ENCODE peak calls at places on chromosomes 2 and 18, in six cellular contexts. One of them, this sample, is unnamed.

GRCh38 chr18:13221821-13222220 is 3.3 kb downstream of the LDLRAD4 start:
- DNase-seq in neural progenitor cell: no peak
- DNase-seq in neuronal stem cell: no peak
- DNase-seq in fibroblast of lung: peak; percentile 75
- DNase-seq in PC-9: no peak
- DNase-seq in keratinocyte: no peak
- DNase-seq in this sample: no peak

GRCh38 chr18:8107426-8107825 is 501.8 kb upstream of the RAB12 start:
- DNase-seq in PC-9: no peak
- DNase-seq in neuronal stem cell: no peak
- DNase-seq in neural progenitor cell: no peak
- DNase-seq in keratinocyte: no peak
- DNase-seq in fibroblast of lung: no peak
- DNase-seq in this sample: peak; percentile 64

GRCh38 chr2:19336781-19337180 is 21.6 kb downstream of the OSR1 start:
- DNase-seq in neural progenitor cell: no peak
- DNase-seq in keratinocyte: no peak
- DNase-seq in fibroblast of lung: no peak
- DNase-seq in neuronal stem cell: no peak
- DNase-seq in PC-9: no peak
- DNase-seq in this sample: no peak

GRCh38 chr2:44946681-44947360 is 5.3 kb downstream of the SIX3 start:
- DNase-seq in PC-9: no peak
- DNase-seq in keratinocyte: no peak
- DNase-seq in fibroblast of lung: no peak
- DNase-seq in neuronal stem cell: no peak
- DNase-seq in neural progenitor cell: no peak
- DNase-seq in this sample: no peak

GRCh38 chr2:175844169-175844568 is 157.9 kb downstream of the LNPK start:
- DNase-seq in neuronal stem cell: no peak
- DNase-seq in keratinocyte: peak; percentile 28
- DNase-seq in fibroblast of lung: peak; percentile 49
- DNase-seq in PC-9: no peak
- DNase-seq in neural progenitor cell: no peak
- DNase-seq in this sample: peak; percentile 65

GRCh38 chr2:241007880-241008710 is 9.7 kb downstream of the SNED1 start:
- DNase-seq in keratinocyte: no peak
- DNase-seq in neural progenitor cell: no peak
- DNase-seq in neuronal stem cell: no peak
- DNase-seq in PC-9: no peak
- DNase-seq in fibroblast of lung: no peak
- DNase-seq in this sample: no peak

GRCh38 chr18:48994044-48994651 is 43.4 kb upstream of the SMAD7 start:
- DNase-seq in PC-9: no peak
- DNase-seq in keratinocyte: no peak
- DNase-seq in neural progenitor cell: no peak
- DNase-seq in neuronal stem cell: no peak
- DNase-seq in fibroblast of lung: peak; percentile 85
- DNase-seq in this sample: no peak

GRCh38 chr2:20224716-20225293 is at the start of gene SDC1:
- DNase-seq in fibroblast of lung: peak; percentile 44
- DNase-seq in PC-9: no peak
- DNase-seq in neuronal stem cell: peak; percentile 55
- DNase-seq in keratinocyte: no peak
- DNase-seq in neural progenitor cell: peak; percentile 84
- DNase-seq in this sample: peak; percentile 77

GRCh38 chr18:506264-506663 is 5.8 kb upstream of the COLEC12 start:
- DNase-seq in neural progenitor cell: no peak
- DNase-seq in neuronal stem cell: no peak
- DNase-seq in fibroblast of lung: no peak
- DNase-seq in PC-9: no peak
- DNase-seq in keratinocyte: no peak
- DNase-seq in this sample: no peak

GRCh38 chr2:211055438-211055837 is 499.0 kb downstream of the CPS1 start:
- DNase-seq in neural progenitor cell: peak; percentile 50
- DNase-seq in PC-9: no peak
- DNase-seq in fibroblast of lung: no peak
- DNase-seq in neuronal stem cell: no peak
- DNase-seq in keratinocyte: no peak
- DNase-seq in this sample: no peak

GRCh38 chr2:64562148-64562784 is 38.1 kb downstream of the AFTPH start:
- DNase-seq in keratinocyte: no peak
- DNase-seq in fibroblast of lung: peak; percentile 43
- DNase-seq in neural progenitor cell: no peak
- DNase-seq in PC-9: no peak
- DNase-seq in neuronal stem cell: no peak
- DNase-seq in this sample: no peak

GRCh38 chr18:34773378-34773777 is 63.3 kb downstream of the DTNA start:
- DNase-seq in neural progenitor cell: no peak
- DNase-seq in fibroblast of lung: no peak
- DNase-seq in keratinocyte: no peak
- DNase-seq in neuronal stem cell: no peak
- DNase-seq in PC-9: no peak
- DNase-seq in this sample: no peak

GRCh38 chr18:74396252-74397204 is 60.6 kb downstream of the DIPK1C start:
- DNase-seq in PC-9: no peak
- DNase-seq in keratinocyte: no peak
- DNase-seq in neuronal stem cell: no peak
- DNase-seq in neural progenitor cell: no peak
- DNase-seq in fibroblast of lung: peak; percentile 45
- DNase-seq in this sample: no peak

GRCh38 chr2:188773075-188773474 is 201.1 kb upstream of the COL3A1 start:
- DNase-seq in fibroblast of lung: peak; percentile 83
- DNase-seq in neural progenitor cell: no peak
- DNase-seq in PC-9: no peak
- DNase-seq in neuronal stem cell: no peak
- DNase-seq in keratinocyte: no peak
- DNase-seq in this sample: peak; percentile 70

GRCh38 chr18:22465859-22466602 is 48.3 kb upstream of the CTAGE1 start:
- DNase-seq in neuronal stem cell: no peak
- DNase-seq in neural progenitor cell: no peak
- DNase-seq in keratinocyte: peak; percentile 86
- DNase-seq in fibroblast of lung: peak; percentile 95
- DNase-seq in PC-9: peak; percentile 50
- DNase-seq in this sample: peak; percentile 98
- H3K27ac ChIP-seq in neuronal stem cell: no peak overlapping the region
- H3K27ac ChIP-seq in neural progenitor cell: no peak overlapping the region
- H3K27ac ChIP-seq in keratinocyte: peak overlapping the region; percentile 99
- H3K27ac ChIP-seq in fibroblast of lung: peak overlapping the region; percentile 79
- H3K27ac ChIP-seq in PC-9: peak overlapping the region; percentile 100
- H3K27ac ChIP-seq in this sample: peak overlapping the region; percentile 99

DNA sequence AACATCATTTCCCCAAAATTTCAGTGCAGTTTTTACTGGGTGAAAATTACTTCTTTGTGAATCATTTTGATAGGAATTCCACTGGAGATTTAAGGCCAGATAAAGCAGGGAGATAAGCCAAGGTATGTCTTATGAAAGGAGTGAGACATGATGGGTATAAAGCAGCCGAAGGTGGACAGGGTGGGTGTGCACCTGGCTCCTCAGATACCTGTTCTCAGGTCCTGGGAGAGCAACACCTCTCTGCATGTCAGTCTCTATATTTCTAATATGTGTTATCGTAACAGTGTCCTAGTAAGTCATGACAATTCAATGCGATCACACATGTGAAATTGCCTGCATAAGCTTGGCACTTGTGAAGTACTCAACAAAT is 768.8 kb downstream of the RNF144A start:
- DNase-seq in PC-9: no peak
- DNase-seq in neuronal stem cell: no peak
- DNase-seq in neural progenitor cell: no peak
- DNase-seq in keratinocyte: no peak
- DNase-seq in fibroblast of lung: no peak
- DNase-seq in this sample: no peak
- H2AFZ ChIP-seq in PC-9: no peak overlapping the region
- H2AFZ ChIP-seq in neuronal stem cell: no peak overlapping the region
- H2AFZ ChIP-seq in neural progenitor cell: no peak overlapping the region
- H2AFZ ChIP-seq in keratinocyte: no peak overlapping the region
- H2AFZ ChIP-seq in fibroblast of lung: no peak overlapping the region
- H2AFZ ChIP-seq in this sample: peak overlapping the region; percentile 34

GRCh38 chr2:120253021-120253882 is 600 bp downstream of the RALB start:
- DNase-seq in PC-9: peak; percentile 70
- DNase-seq in neural progenitor cell: peak; percentile 86
- DNase-seq in keratinocyte: no peak
- DNase-seq in fibroblast of lung: peak; percentile 85
- DNase-seq in neuronal stem cell: peak; percentile 62
- DNase-seq in this sample: peak; percentile 87

GRCh38 chr2:120251863-120252206 is 817 bp upstream of the RALB start:
- DNase-seq in PC-9: no peak
- DNase-seq in keratinocyte: no peak
- DNase-seq in fibroblast of lung: no peak
- DNase-seq in neural progenitor cell: no peak
- DNase-seq in neuronal stem cell: no peak
- DNase-seq in this sample: no peak

GRCh38 chr2:120252207-120253020 is at the start of gene RALB:
- DNase-seq in neuronal stem cell: peak; percentile 99
- DNase-seq in neural progenitor cell: peak; percentile 100
- DNase-seq in keratinocyte: peak; percentile 92
- DNase-seq in PC-9: peak; percentile 100
- DNase-seq in fibroblast of lung: peak; percentile 98
- DNase-seq in this sample: peak; percentile 98

GRCh38 chr2:120251077-120251476 is 1.6 kb upstream of the RALB start:
- DNase-seq in fibroblast of lung: no peak
- DNase-seq in neuronal stem cell: no peak
- DNase-seq in PC-9: no peak
- DNase-seq in neural progenitor cell: no peak
- DNase-seq in keratinocyte: no peak
- DNase-seq in this sample: no peak

GRCh38 chr2:120254178-120254577 is 1.5 kb downstream of the RALB start:
- DNase-seq in neuronal stem cell: no peak
- DNase-seq in fibroblast of lung: no peak
- DNase-seq in neural progenitor cell: peak; percentile 27
- DNase-seq in PC-9: no peak
- DNase-seq in keratinocyte: no peak
- DNase-seq in this sample: no peak
- H3K27ac ChIP-seq in neuronal stem cell: no peak overlapping the region
- H3K27ac ChIP-seq in fibroblast of lung: no peak overlapping the region
- H3K27ac ChIP-seq in neural progenitor cell: no peak overlapping the region
- H3K27ac ChIP-seq in PC-9: peak overlapping the region; percentile 53
- H3K27ac ChIP-seq in keratinocyte: no peak overlapping the region
- H3K27ac ChIP-seq in this sample: no peak overlapping the region

DNA sequence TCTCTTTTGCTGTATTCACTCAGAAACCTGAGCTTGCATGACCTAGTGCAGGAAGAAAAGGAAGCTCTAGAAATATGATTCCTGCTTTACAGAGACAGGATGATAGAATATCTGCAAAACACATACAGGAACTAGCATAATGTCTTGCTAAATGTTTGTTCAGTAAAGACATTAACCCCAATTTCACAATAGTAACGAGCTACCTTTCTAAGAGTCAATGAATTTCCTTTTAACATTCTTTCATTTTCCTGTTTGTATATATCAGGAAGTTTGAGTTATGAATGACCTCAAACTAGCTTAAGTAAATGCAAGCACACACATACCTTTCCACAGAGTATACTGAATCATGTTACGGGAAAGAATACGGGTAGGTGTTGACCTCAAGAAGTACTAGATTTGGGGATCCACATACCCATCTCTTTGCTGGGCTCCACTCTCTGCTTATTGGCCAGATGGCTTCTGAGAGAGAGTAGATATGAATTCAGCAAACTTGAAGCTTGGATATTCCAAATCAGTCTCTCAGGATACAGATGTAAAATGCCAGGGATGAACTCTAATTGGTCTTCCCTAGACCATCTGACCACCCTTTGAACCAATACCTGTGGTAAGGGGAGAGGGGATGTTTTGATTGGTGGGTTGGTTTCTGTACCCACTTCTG is 18.2 kb upstream of the ACSL3 start:
- DNase-seq in neural progenitor cell: no peak
- DNase-seq in neuronal stem cell: no peak
- DNase-seq in fibroblast of lung: peak; percentile 57
- DNase-seq in keratinocyte: no peak
- DNase-seq in PC-9: no peak
- DNase-seq in this sample: peak; percentile 48
- H2AFZ ChIP-seq in neural progenitor cell: no peak overlapping the region
- H2AFZ ChIP-seq in neuronal stem cell: peak overlapping the region; percentile 42
- H2AFZ ChIP-seq in fibroblast of lung: no peak overlapping the region
- H2AFZ ChIP-seq in keratinocyte: peak overlapping the region; percentile 76
- H2AFZ ChIP-seq in PC-9: peak overlapping the region; percentile 15
- H2AFZ ChIP-seq in this sample: peak overlapping the region; percentile 76

GRCh38 chr18:70280007-70280925 is 8.6 kb upstream of the SOCS6 start:
- DNase-seq in neuronal stem cell: no peak
- DNase-seq in fibroblast of lung: no peak
- DNase-seq in keratinocyte: peak; percentile 50
- DNase-seq in PC-9: no peak
- DNase-seq in neural progenitor cell: no peak
- DNase-seq in this sample: peak; percentile 78
- H3K27ac ChIP-seq in neuronal stem cell: no peak overlapping the region
- H3K27ac ChIP-seq in fibroblast of lung: no peak overlapping the region
- H3K27ac ChIP-seq in keratinocyte: peak overlapping the region; percentile 25
- H3K27ac ChIP-seq in PC-9: peak overlapping the region; percentile 21
- H3K27ac ChIP-seq in neural progenitor cell: no peak overlapping the region
- H3K27ac ChIP-seq in this sample: no peak overlapping the region

DNA sequence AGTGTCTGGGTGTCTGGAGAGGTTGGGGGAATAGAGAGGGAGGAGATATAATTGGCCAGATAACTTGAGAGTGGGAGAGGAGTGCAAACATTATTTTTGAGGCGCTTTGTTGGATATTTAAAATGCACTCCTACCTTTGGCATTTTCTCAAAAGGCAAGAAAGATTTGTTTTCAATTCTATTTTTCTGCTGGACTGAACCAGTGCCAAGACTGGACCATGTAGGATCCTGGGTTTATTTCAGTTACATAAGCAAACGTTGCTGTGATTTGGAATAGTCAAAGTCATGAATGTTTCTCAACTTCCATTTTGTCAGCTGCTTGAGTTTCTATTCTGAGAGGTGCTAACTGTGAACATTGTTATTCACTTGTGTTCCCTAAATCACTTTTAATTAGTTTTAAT is 8.9 kb upstream of the CHRNA1 start:
- DNase-seq in neuronal stem cell: no peak
- DNase-seq in keratinocyte: no peak
- DNase-seq in fibroblast of lung: peak; percentile 52
- DNase-seq in neural progenitor cell: no peak
- DNase-seq in PC-9: no peak
- DNase-seq in this sample: no peak
- H2AFZ ChIP-seq in neuronal stem cell: peak overlapping the region; percentile 19
- H2AFZ ChIP-seq in keratinocyte: no peak overlapping the region
- H2AFZ ChIP-seq in fibroblast of lung: no peak overlapping the region
- H2AFZ ChIP-seq in neural progenitor cell: no peak overlapping the region
- H2AFZ ChIP-seq in PC-9: no peak overlapping the region
- H2AFZ ChIP-seq in this sample: no peak overlapping the region

This sample was measured in mammary epithelial cell.